ENCODE peak calls at places on chromosomes 1 and 21, in eight cellular contexts. T is IMR-90, E is PC-9, H is fibroblast of lung, X is lower lobe of right lung, C is stomach, F is A549, U is psoas muscle. M is an unnamed sample.

GRCh38 chr1:75722966-75723365 is 1.5 kb upstream of the ACADM start:
- DNase-seq in U (no peak), T (no peak), X (no peak), C (no peak), H (no peak), F (no peak), E (no peak), M (no peak)

GRCh38 chr1:6163191-6163972 is 16.7 kb downstream of the CHD5 start:
- DNase-seq in F (no peak), E (no peak), U (no peak), H (no peak), X (no peak), T (no peak), C (no peak), M (no peak)

GRCh38 chr1:171258943-171259342 is 10.6 kb downstream of the FMO1 start:
- DNase-seq in C (no peak), X (no peak), U (no peak), F (no peak), E (no peak), H (no peak), T (no peak), M (no peak)

GRCh38 chr1:75136158-75136815 is 2.1 kb downstream of the LHX8 start:
- DNase-seq in X (no peak), C (no peak), T (no peak), U (no peak), H (no peak), E (no peak), F (no peak), M (no peak)

GRCh38 chr1:184624051-184624450 is 130.6 kb downstream of the EDEM3 start:
- DNase-seq in U (no peak), X (no peak), E (no peak), T (no peak), F (no peak), C (no peak), H (no peak), M (no peak)

GRCh38 chr1:47578862-47579419 is 141.1 kb downstream of the FOXD2 start:
- DNase-seq in H (no peak), T (no peak), F (no peak), U (no peak), C (no peak), X (no peak), E (no peak), M (no peak)

GRCh38 chr1:171597203-171597602 is 24.8 kb upstream of the MYOCOS start:
- DNase-seq in H (no peak), U (no peak), T (no peak), F (no peak), X (no peak), C (no peak), E (no peak), M (no peak)

GRCh38 chr1:23168079-23168461 is 586 bp downstream of the LUZP1 start:
- DNase-seq in T (no peak), H (no peak), E (no peak), F (no peak), U (peak), X (peak), C (no peak), M (peak)

GRCh38 chr1:14626869-14627607 is 28.6 kb downstream of the KAZN start:
- DNase-seq in U (no peak), C (no peak), T (peak), F (no peak), H (no peak), E (no peak), X (no peak), M (no peak)

GRCh38 chr1:20409017-20409416 is 77.0 kb downstream of the CAMK2N1 start:
- DNase-seq in C (no peak), X (no peak), T (no peak), H (no peak), F (no peak), E (no peak), U (no peak), M (no peak)

GRCh38 chr1:109502368-109502851 is 7.1 kb downstream of the AMIGO1 start:
- DNase-seq in C (no peak), F (no peak), U (no peak), H (no peak), X (no peak), T (no peak), E (no peak), M (no peak)

GRCh38 chr1:72369358-72369757 is 87.0 kb upstream of the NEGR1 start:
- DNase-seq in F (no peak), U (no peak), T (no peak), H (no peak), C (no peak), E (no peak), X (no peak), M (no peak)

GRCh38 chr21:24093032-24093431 is 1514.2 kb downstream of the MRPL39 start:
- DNase-seq in E (no peak), H (no peak), C (no peak), F (no peak), X (no peak), U (no peak), T (no peak), M (no peak)

GRCh38 chr1:226293553-226293920 is 15.4 kb downstream of the LIN9 start:
- DNase-seq in F (no peak), U (no peak), T (no peak), C (no peak), X (no peak), H (no peak), E (no peak), M (no peak)

GRCh38 chr1:241081473-241081872 is 275.5 kb downstream of the RGS7 start:
- DNase-seq in U (no peak), X (no peak), T (no peak), H (peak), E (no peak), F (no peak), C (no peak), M (no peak)

GRCh38 chr1:233614743-233615521 is 1.0 kb downstream of the KCNK1 start:
- DNase-seq in H (no peak), F (no peak), E (peak), X (no peak), C (peak), U (no peak), T (no peak), M (peak)
- H3K27ac ChIP-seq in H (no peak), F (peak), E (peak), X (peak), C (peak), U (no peak), T (no peak), M (peak)

GRCh38 chr1:219189942-219190341 is 16.3 kb downstream of the LYPLAL1 start:
- DNase-seq in E (no peak), F (no peak), T (no peak), X (no peak), U (no peak), H (no peak), C (no peak), M (no peak)

GRCh38 chr1:219190605-219191004 is 16.9 kb downstream of the LYPLAL1 start:
- DNase-seq in F (no peak), H (no peak), E (no peak), T (no peak), C (no peak), X (no peak), U (no peak), M (no peak)

GRCh38 chr1:219185486-219186117 is 11.9 kb downstream of the LYPLAL1 start:
- DNase-seq in F (no peak), H (no peak), X (no peak), U (no peak), C (no peak), T (no peak), E (no peak), M (no peak)

GRCh38 chr1:219189021-219189824 is 15.5 kb downstream of the LYPLAL1 start:
- DNase-seq in H (peak), E (no peak), T (peak), X (no peak), U (no peak), C (no peak), F (no peak), M (no peak)

GRCh38 chr1:219188331-219188803 is 14.7 kb downstream of the LYPLAL1 start:
- DNase-seq in F (no peak), X (no peak), H (peak), E (no peak), U (no peak), T (no peak), C (no peak), M (no peak)
- TF ChIP-seq CTCF in F (no peak), X (no peak), H (no peak), E (no peak), U (no peak), T (no peak), C (no peak), M (no peak)

DNA sequence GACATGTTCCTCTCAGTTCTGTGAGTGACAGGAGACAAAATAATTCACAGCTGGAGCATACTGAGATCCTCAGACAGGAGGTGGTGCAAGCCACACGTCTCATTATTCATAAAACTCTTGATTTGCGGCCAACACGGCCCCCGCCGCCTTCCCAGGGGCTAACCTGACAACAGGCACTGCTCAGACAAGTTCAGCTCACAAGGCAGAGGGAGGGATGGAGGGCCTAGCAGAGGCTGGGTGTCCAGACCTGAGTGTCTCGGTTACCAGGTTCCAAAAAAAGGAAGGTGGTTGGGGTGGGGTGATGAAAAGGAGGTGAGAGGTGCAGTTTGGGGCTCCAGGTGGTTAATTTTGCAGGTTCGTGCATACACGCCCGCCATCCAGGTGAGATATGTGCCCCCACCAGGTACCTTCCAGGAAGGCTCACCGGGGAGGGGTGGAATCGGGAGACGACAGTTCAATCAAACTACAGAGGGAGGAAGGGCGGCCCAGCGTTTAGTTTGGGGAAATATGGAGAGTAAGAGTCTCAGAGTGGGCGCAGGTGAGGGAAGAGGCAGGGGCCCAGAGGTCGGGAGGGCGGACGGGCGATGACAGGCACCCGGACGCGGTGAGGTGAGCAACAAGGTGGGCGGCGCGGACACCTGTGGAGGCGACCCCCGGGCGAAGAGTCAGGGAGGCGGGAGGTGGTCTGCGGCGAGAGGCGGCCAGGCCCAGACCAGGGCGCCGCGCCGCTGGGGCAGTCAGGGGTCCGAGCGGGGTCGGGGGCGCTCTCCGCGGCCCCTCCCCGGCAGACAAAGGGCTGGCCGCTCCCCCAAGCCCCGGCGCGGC is 635 bp downstream of the CTNNBIP1 start:
- DNase-seq in C (peak), H (peak), X (peak), E (no peak), U (peak), T (no peak), F (no peak), M (no peak)
- H3K27ac ChIP-seq in C (peak), H (peak), X (peak), E (no peak), U (peak), T (peak), F (peak), M (peak)

DNA sequence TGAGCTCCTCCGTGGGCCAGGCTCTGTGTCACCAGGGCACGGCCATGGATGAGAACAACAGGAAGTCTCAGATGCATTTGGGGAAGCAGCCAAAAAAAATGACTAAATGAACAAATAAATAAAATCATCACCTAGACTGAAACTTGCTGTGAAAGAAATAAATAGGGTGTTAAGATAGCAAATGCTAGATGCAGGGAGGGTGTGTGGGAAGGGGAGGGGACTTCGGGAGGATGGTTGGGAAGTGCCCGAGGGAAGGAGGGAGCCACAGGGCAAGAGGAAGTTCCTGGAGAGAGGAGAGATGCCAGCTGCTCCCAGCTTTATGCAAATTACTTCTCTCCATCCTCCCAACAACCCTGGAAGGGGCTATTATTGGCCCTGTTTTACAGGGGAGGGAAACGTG is 696.8 kb downstream of the PTPRU start:
- DNase-seq in F (no peak), X (no peak), T (no peak), H (no peak), C (no peak), E (peak), U (no peak), M (no peak)
- TF ChIP-seq CTCF in F (no peak), X (no peak), T (no peak), H (no peak), C (no peak), E (no peak), U (no peak), M (no peak)

DNA sequence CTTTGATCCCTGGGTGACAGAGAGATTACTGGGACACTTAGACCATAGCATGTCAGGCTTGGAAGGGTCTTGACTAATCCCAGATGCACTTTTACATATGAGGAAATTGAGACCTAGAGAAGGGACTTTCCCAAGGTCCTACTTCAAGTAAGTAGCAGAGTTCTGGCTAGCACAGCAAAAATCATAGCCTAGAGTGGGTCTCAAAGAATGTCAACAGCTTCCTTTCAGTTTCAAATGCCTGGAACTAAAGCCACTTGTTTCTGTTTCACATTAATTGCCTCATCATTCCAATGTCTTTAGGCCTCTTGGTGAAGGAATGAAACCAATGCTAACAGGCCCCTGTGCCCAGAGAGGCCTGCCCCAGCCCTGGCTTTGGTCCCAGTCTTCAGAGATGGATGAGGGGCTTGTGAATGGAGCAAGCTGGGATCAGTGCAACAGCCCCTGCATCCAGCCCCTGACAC is 26.6 kb downstream of the ATF3 start:
- DNase-seq in H (peak), X (no peak), C (no peak), T (peak), U (no peak), E (no peak), F (no peak), M (no peak)
- H3K27ac ChIP-seq in H (peak), X (peak), C (peak), T (peak), U (peak), E (no peak), F (no peak), M (no peak)

GRCh38 chr1:17710889-17711576 is 44.1 kb upstream of the ACTL8 start:
- DNase-seq in T (no peak), X (no peak), H (no peak), E (no peak), U (no peak), C (no peak), F (no peak), M (no peak)
- TF ChIP-seq CTCF in T (no peak), X (no peak), H (no peak), E (no peak), U (no peak), C (no peak), F (no peak), M (no peak)

DNA sequence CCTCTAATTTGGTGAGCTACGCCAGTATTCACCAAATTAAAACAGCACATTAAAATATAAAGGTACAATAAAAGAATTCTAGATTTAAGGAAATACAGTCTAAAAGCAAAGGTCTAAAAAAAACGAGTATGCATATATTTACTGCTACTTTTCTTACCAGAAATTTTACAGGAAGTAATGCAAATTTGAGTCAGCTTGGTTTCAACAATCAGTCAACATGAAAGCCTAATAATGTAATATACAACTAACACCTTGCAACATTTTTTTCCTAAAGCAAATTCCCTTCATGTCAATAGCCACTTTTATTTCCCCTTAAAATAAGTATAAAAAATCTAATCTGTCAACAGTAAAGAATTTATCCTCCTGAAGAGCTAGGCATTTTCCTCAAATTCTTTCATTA is 11.9 kb downstream of the PTP4A2 start:
- DNase-seq in X (no peak), H (no peak), C (no peak), F (no peak), T (no peak), E (no peak), U (no peak), M (no peak)
- H3K27ac ChIP-seq in X (no peak), H (no peak), C (peak), F (no peak), T (no peak), E (peak), U (peak), M (no peak)

GRCh38 chr21:27761623-27762022 is 794.7 kb upstream of the ADAMTS5 start:
- DNase-seq in C (no peak), T (no peak), H (no peak), U (no peak), E (no peak), F (no peak), X (no peak), M (no peak)

GRCh38 chr21:27759820-27760219 is 792.9 kb upstream of the ADAMTS5 start:
- DNase-seq in U (no peak), C (no peak), E (no peak), H (no peak), T (no peak), X (no peak), F (no peak), M (no peak)

GRCh38 chr21:27764056-27764455 is 797.2 kb upstream of the ADAMTS5 start:
- DNase-seq in E (no peak), H (no peak), T (no peak), C (no peak), X (no peak), U (no peak), F (no peak), M (no peak)

GRCh38 chr21:27756191-27756590 is 789.3 kb upstream of the ADAMTS5 start:
- DNase-seq in H (no peak), X (no peak), T (no peak), F (no peak), U (no peak), E (no peak), C (no peak), M (no peak)

GRCh38 chr21:27759091-27759659 is 792.3 kb upstream of the ADAMTS5 start:
- DNase-seq in T (no peak), C (no peak), H (no peak), X (peak), F (no peak), E (no peak), U (no peak), M (no peak)
- TF ChIP-seq CTCF in T (peak), C (no peak), H (no peak), X (peak), F (no peak), E (peak), U (peak), M (peak)

M was measured in prostate gland.